ENCODE peak calls at places on chromosomes 1 and 21, in seven cellular contexts. U is cardiac fibroblast, A is left ventricle myocardium inferior, N is progenitor cell of endocrine pancreas, S is HFF-Myc, V is HL-60, E is neural crest cell. G is an unnamed sample.

GRCh38 chr1:9845914-9846313 is 22.1 kb upstream of the CLSTN1 start:
- DNase-seq in U (no peak), A (no peak), N (no peak), S (no peak), V (no peak), E (no peak), G (no peak)

GRCh38 chr1:2540816-2541492 is 10.9 kb upstream of the HES5 start:
- DNase-seq in U (no peak), A (no peak), N (no peak), S (no peak), V (no peak), E (peak; percentile 58), G (no peak)

GRCh38 chr1:30120268-30121000 is 603.0 kb downstream of the MATN1 start:
- DNase-seq in U (no peak), A (no peak), N (no peak), S (no peak), V (no peak), E (no peak), G (no peak)

GRCh38 chr1:91900538-91900937 is 14.6 kb upstream of the TGFBR3 start:
- DNase-seq in U (peak; percentile 96), A (no peak), N (no peak), S (no peak), V (no peak), E (no peak), G (no peak)

GRCh38 chr1:172325562-172325961 is 94.9 kb upstream of the C1orf105 start:
- DNase-seq in U (peak; percentile 77), A (no peak), N (no peak), S (no peak), V (no peak), E (no peak), G (no peak)

GRCh38 chr1:162753001-162753658 is 37.4 kb upstream of the HSD17B7 start:
- DNase-seq in U (no peak), A (no peak), N (no peak), S (no peak), V (no peak), E (no peak), G (no peak)

GRCh38 chr1:154445040-154445472 is 39.9 kb downstream of the IL6R start:
- DNase-seq in U (peak; percentile 73), A (no peak), N (no peak), S (peak; percentile 49), V (no peak), E (no peak), G (peak; percentile 64)

GRCh38 chr1:200294241-200294640 is 115.6 kb downstream of the ZNF281 start:
- DNase-seq in U (no peak), A (no peak), N (no peak), S (no peak), V (no peak), E (no peak), G (no peak)

GRCh38 chr1:95368178-95368577 is 134.2 kb downstream of the RWDD3 start:
- DNase-seq in U (no peak), A (no peak), N (no peak), S (no peak), V (no peak), E (no peak), G (no peak)

GRCh38 chr1:41882496-41882895 is 36.2 kb downstream of the HIVEP3 start:
- DNase-seq in U (no peak), A (no peak), N (no peak), S (no peak), V (no peak), E (no peak), G (no peak)

GRCh38 chr1:159250817-159251216 is 46.1 kb downstream of the ACKR1 start:
- DNase-seq in U (no peak), A (no peak), N (no peak), S (no peak), V (no peak), E (no peak), G (no peak)

GRCh38 chr1:201714542-201715276 is 114.2 kb upstream of the IPO9 start:
- DNase-seq in U (peak; percentile 100), A (peak; percentile 68), N (no peak), S (peak; percentile 99), V (peak; percentile 64), E (no peak), G (peak; percentile 18)

GRCh38 chr1:17887646-17888395 is 132.7 kb downstream of the ACTL8 start:
- DNase-seq in U (no peak), A (no peak), N (no peak), S (no peak), V (no peak), E (no peak), G (no peak)

DNA sequence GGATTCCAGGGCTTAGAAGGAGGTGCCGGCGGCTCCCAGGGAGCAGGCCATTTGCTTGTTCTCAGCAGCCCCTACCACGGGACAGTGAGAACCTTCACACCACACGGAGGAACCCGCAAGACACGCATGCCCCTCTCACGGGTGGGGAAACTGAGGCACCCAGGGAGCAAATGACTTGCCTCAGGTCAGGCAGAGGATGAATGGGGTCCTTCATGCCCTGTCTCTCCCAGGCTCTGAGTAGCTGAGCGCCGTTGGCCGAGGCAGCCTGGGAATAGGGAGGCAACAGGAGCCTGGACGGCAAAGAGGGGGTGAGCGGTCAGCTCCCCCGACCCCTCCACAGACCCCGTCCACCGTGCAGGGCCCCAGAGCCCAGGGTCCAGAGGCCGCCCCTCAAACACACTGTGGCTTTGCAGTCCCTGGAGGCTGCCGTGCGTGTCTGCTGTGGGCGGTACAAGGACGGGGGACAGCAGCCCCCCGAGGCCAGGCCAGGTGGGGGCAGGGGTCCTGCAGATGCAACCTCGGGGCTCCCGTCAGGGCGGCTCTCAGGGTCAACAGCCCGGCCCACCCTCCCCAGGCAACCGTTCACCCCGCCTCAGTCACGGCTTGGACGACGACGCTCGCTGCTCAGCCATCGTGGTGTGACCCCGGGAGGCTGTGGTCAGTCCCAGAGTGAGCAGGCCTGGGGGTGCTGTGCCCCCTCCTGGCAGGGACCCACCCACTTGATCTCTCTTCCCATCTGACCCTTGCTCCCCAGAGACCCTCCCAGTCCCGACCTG is 15.9 kb upstream of the COL6A2 start:
- DNase-seq in U (no peak), A (no peak), N (no peak), S (no peak), V (no peak), E (no peak), G (no peak)
- TF ChIP-seq CTCF in U (no peak), A (no peak), N (no peak), S (no peak), V (no peak), E (no peak), G (no peak)

DNA sequence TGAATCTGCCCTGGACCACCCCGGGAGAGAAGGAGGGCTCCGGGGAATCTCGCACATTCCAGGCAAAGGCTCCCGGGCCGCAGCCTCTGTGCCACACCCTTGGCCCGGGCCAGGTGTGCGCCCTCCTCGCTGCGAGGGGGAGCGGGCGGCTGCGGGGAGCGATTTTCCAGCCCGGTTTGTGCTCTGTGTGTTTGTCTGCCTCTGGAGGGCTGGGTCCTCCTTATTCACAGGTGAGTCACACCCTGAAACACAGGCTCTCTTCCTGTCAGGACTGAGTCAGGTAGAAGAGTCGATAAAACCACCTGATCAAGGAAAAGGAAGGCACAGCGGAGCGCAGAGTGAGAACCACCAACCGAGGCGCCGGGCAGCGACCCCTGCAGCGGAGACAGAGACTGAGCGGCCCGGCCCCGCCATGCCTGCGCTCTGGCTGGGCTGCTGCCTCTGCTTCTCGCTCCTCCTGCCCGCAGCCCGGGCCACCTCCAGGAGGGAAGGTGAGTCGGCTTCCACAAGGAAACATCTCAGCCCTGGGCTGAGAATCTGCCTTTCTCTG is at the start of gene LAMC2:
- DNase-seq in U (peak; percentile 72), A (no peak), N (peak; percentile 58), S (no peak), V (no peak), E (peak; percentile 41), G (peak; percentile 60)
- TF ChIP-seq CTCF in U (no peak), A (peak; percentile 35), N (peak; percentile 58), S (no peak), V (no peak), E (peak; percentile 67), G (no peak)

GRCh38 chr1:234125283-234125682 is 220.8 kb downstream of the SLC35F3 start:
- DNase-seq in U (peak; percentile 27), A (no peak), N (peak; percentile 52), S (no peak), V (no peak), E (peak; percentile 59), G (peak; percentile 75)
- TF ChIP-seq CTCF in U (no peak), A (no peak), N (peak; percentile 70), S (peak; percentile 45), V (no peak), E (peak; percentile 56), G (peak; percentile 39)

GRCh38 chr1:23544444-23545389 is 13.7 kb upstream of the E2F2 start:
- DNase-seq in U (peak; percentile 91), A (peak; percentile 76), N (peak; percentile 74), S (no peak), V (no peak), E (peak; percentile 74), G (peak; percentile 85)

GRCh38 chr1:23543707-23544443 is 12.8 kb upstream of the E2F2 start:
- DNase-seq in U (peak; percentile 55), A (no peak), N (no peak), S (no peak), V (no peak), E (no peak), G (no peak)

GRCh38 chr1:23537296-23537993 is 6.4 kb upstream of the E2F2 start:
- DNase-seq in U (peak; percentile 64), A (no peak), N (no peak), S (no peak), V (no peak), E (no peak), G (no peak)

DNA sequence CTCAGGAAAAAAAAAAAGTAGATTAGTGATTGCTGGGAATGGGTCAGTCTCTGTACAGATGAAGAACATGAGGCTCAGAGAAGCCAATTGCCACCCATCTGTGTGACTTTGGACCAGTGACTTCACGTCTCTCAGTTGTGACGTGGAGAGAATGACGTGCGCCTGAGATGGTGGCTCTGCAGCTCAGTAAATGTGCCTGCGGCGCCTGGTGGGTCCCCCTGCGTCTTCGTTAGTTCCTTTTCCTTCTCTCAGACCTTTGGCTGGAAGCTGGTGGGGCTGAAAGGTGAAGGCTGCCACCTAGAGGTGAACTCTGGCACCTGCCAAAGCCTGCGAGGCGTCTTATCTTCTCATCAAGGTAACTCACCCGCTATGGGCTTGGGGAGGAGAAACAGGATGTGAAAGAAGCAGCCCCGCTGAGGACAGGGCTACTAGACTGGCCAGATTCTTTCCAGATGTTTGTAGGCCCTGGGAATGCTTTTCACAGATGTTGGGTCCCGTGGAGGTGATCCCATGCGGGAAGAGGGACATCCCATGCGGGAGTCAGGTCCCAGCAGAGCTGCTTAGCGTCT is 8.7 kb upstream of the E2F2 start:
- DNase-seq in U (peak; percentile 95), A (peak; percentile 85), N (peak; percentile 87), S (peak; percentile 98), V (peak; percentile 87), E (peak; percentile 90), G (peak; percentile 98)
- TF ChIP-seq CTCF in U (peak; percentile 95), A (peak; percentile 96), N (peak; percentile 93), S (peak; percentile 95), V (peak; percentile 92), E (peak; percentile 97), G (peak; percentile 76)

G was measured in activated CD8-positive, alpha-beta T cell treated with anti-CD3 and anti-CD28 coated beads for 36 hours.